ENCODE peak calls at places on chromosome 4, in four cellular contexts. One of them, this sample, is unnamed.

GRCh38 chr4:124890522-124890921 is 178.0 kb upstream of the ANKRD50 start:
- DNase-seq in left cardiac atrium: no peak
- DNase-seq in ELR: peak; percentile 64
- DNase-seq in Daoy: no peak
- DNase-seq in this sample: peak; percentile 93

GRCh38 chr4:53541577-53542206 is 49.6 kb downstream of the LNX1 start:
- DNase-seq in left cardiac atrium: no peak
- DNase-seq in ELR: peak; percentile 84
- DNase-seq in Daoy: peak; percentile 36
- DNase-seq in this sample: peak; percentile 87

GRCh38 chr4:114519368-114519767 is 79.2 kb upstream of the UGT8 start:
- DNase-seq in left cardiac atrium: no peak
- DNase-seq in ELR: no peak
- DNase-seq in Daoy: no peak
- DNase-seq in this sample: no peak

GRCh38 chr4:90357117-90357710 is 230.0 kb downstream of the CCSER1 start:
- DNase-seq in left cardiac atrium: no peak
- DNase-seq in ELR: peak; percentile 42
- DNase-seq in Daoy: peak; percentile 21
- DNase-seq in this sample: peak; percentile 71

GRCh38 chr4:3529363-3529762 is 2.9 kb downstream of the LRPAP1 start:
- DNase-seq in left cardiac atrium: peak; percentile 59
- DNase-seq in ELR: no peak
- DNase-seq in Daoy: no peak
- DNase-seq in this sample: no peak

GRCh38 chr4:104425003-104425402 is 69.7 kb downstream of the CXXC4 start:
- DNase-seq in left cardiac atrium: no peak
- DNase-seq in ELR: no peak
- DNase-seq in Daoy: no peak
- DNase-seq in this sample: no peak

GRCh38 chr4:7817877-7818675 is 121.6 kb downstream of the AFAP1 start:
- DNase-seq in left cardiac atrium: peak; percentile 60
- DNase-seq in ELR: no peak
- DNase-seq in Daoy: no peak
- DNase-seq in this sample: no peak

GRCh38 chr4:39785031-39785430 is 87.1 kb downstream of the UBE2K start:
- DNase-seq in left cardiac atrium: no peak
- DNase-seq in ELR: no peak
- DNase-seq in Daoy: no peak
- DNase-seq in this sample: no peak

GRCh38 chr4:153474251-153474650 is 8.1 kb downstream of the TMEM131L start:
- DNase-seq in left cardiac atrium: no peak
- DNase-seq in ELR: no peak
- DNase-seq in Daoy: no peak
- DNase-seq in this sample: no peak

GRCh38 chr4:102438396-102438795 is 62.8 kb upstream of the NFKB1 start:
- DNase-seq in left cardiac atrium: no peak
- DNase-seq in ELR: peak; percentile 60
- DNase-seq in Daoy: peak; percentile 4
- DNase-seq in this sample: peak; percentile 66

GRCh38 chr4:82517043-82517442 is 44.7 kb downstream of the TMEM150C start:
- DNase-seq in left cardiac atrium: no peak
- DNase-seq in ELR: peak; percentile 47
- DNase-seq in Daoy: peak; percentile 11
- DNase-seq in this sample: peak; percentile 72

GRCh38 chr4:4787421-4787820 is 72.0 kb upstream of the MSX1 start:
- DNase-seq in left cardiac atrium: no peak
- DNase-seq in ELR: no peak
- DNase-seq in Daoy: no peak
- DNase-seq in this sample: no peak

GRCh38 chr4:13331827-13332226 is 152.3 kb downstream of the RAB28 start:
- DNase-seq in left cardiac atrium: no peak
- DNase-seq in ELR: no peak
- DNase-seq in Daoy: no peak
- DNase-seq in this sample: no peak

GRCh38 chr4:74969507-74970474 is 36.9 kb downstream of the PARM1 start:
- DNase-seq in left cardiac atrium: peak; percentile 47
- DNase-seq in ELR: peak; percentile 2
- DNase-seq in Daoy: no peak
- DNase-seq in this sample: peak; percentile 3

GRCh38 chr4:77697860-77698599 is 92.4 kb downstream of the CXCL13 start:
- DNase-seq in left cardiac atrium: no peak
- DNase-seq in ELR: peak; percentile 76
- DNase-seq in Daoy: peak; percentile 56
- DNase-seq in this sample: peak; percentile 79

GRCh38 chr4:119103263-119103662 is 32.4 kb upstream of the MYOZ2 start:
- DNase-seq in left cardiac atrium: peak; percentile 59
- DNase-seq in ELR: peak; percentile 96
- DNase-seq in Daoy: peak; percentile 74
- DNase-seq in this sample: peak; percentile 100

GRCh38 chr4:121814756-121815155 is 8.9 kb downstream of the CCNA2 start:
- DNase-seq in left cardiac atrium: no peak
- DNase-seq in ELR: peak; percentile 50
- DNase-seq in Daoy: no peak
- DNase-seq in this sample: no peak

GRCh38 chr4:73021634-73022033 is 47.9 kb downstream of the COX18 start:
- DNase-seq in left cardiac atrium: no peak
- DNase-seq in ELR: peak; percentile 73
- DNase-seq in Daoy: peak; percentile 6
- DNase-seq in this sample: peak; percentile 63

GRCh38 chr4:169315530-169316306 is 45.0 kb upstream of the SH3RF1 start:
- DNase-seq in left cardiac atrium: no peak
- DNase-seq in ELR: peak; percentile 71
- DNase-seq in Daoy: no peak
- DNase-seq in this sample: peak; percentile 84

GRCh38 chr4:86895692-86896488 is 3.7 kb upstream of the C4orf36 start:
- DNase-seq in left cardiac atrium: no peak
- DNase-seq in ELR: peak; percentile 81
- DNase-seq in Daoy: peak; percentile 28
- DNase-seq in this sample: peak; percentile 73